ENCODE peak calls at places on chromosomes 6 and 20, in six cellular contexts. Z is testis, W is vagina, U is Peyer's patch, K is stomach, E is K562. M is an unnamed sample.

GRCh38 chr6:117440558-117441525 is 15.1 kb upstream of the ROS1 start:
- DNase-seq in Z (no peak), U (no peak), W (no peak), E (no peak), K (no peak), M (no peak)

GRCh38 chr6:99641270-99641669 is 34.6 kb downstream of the PRDM13 start:
- DNase-seq in K (no peak), W (no peak), Z (no peak), U (no peak), E (no peak), M (no peak)

GRCh38 chr6:166572370-166573261 is 13.9 kb downstream of the RAMACL start:
- DNase-seq in K (no peak), E (no peak), U (no peak), Z (no peak), W (no peak), M (no peak)

GRCh38 chr6:40504274-40504673 is 82.9 kb downstream of the LRFN2 start:
- DNase-seq in W (no peak), K (no peak), Z (no peak), U (no peak), E (no peak), M (no peak)

GRCh38 chr6:128713461-128713860 is 169.5 kb upstream of the LAMA2 start:
- DNase-seq in E (no peak), U (no peak), K (no peak), W (no peak), Z (no peak), M (no peak)

GRCh38 chr6:104956663-104957294 is at the start of gene LIN28B:
- DNase-seq in Z (no peak), U (no peak), E (peak; percentile 41), K (no peak), W (no peak), M (peak; percentile 71)

GRCh38 chr20:47768016-47768953 is 17.0 kb downstream of the SULF2 start:
- DNase-seq in E (no peak), U (no peak), K (peak; percentile 58), Z (peak; percentile 76), W (no peak), M (no peak)

GRCh38 chr6:108782231-108783041 is 65.8 kb upstream of the ARMC2 start:
- DNase-seq in E (peak; percentile 85), Z (peak; percentile 92), K (peak; percentile 91), U (peak; percentile 78), W (no peak), M (peak; percentile 80)

GRCh38 chr6:39377530-39377929 is 55.0 kb upstream of the KCNK16 start:
- DNase-seq in U (no peak), K (no peak), Z (peak; percentile 84), E (peak; percentile 44), W (no peak), M (no peak)

GRCh38 chr6:137766596-137767370 is 100.3 kb upstream of the TNFAIP3 start:
- DNase-seq in U (no peak), K (no peak), W (no peak), Z (no peak), E (no peak), M (peak; percentile 39)

GRCh38 chr20:59463541-59463940 is 140.8 kb upstream of the PHACTR3 start:
- DNase-seq in W (no peak), Z (no peak), E (no peak), K (no peak), U (no peak), M (no peak)

GRCh38 chr20:34283844-34284243 is 19.3 kb downstream of the AHCY start:
- DNase-seq in Z (no peak), U (no peak), W (no peak), E (no peak), K (no peak), M (no peak)

GRCh38 chr6:34157851-34158250 is 12.0 kb upstream of the GRM4 start:
- DNase-seq in K (no peak), W (no peak), U (no peak), E (no peak), Z (no peak), M (no peak)

GRCh38 chr6:112501705-112502104 is 154.6 kb downstream of the RFPL4B start:
- DNase-seq in U (no peak), Z (peak; percentile 14), E (no peak), W (no peak), K (no peak), M (no peak)

GRCh38 chr6:32153835-32154513 is at the start of gene PPT2:
- DNase-seq in W (no peak), E (peak; percentile 94), Z (peak; percentile 96), U (peak; percentile 73), K (peak; percentile 82), M (peak; percentile 89)
- TF ChIP-seq POLR2A in W (no peak), E (peak; percentile 82), Z (peak; percentile 17), U (peak; percentile 20), K (no peak), M (peak; percentile 85)

GRCh38 chr6:144055121-144055931 is 40.0 kb downstream of the SF3B5 start:
- DNase-seq in W (no peak), U (peak; percentile 47), E (no peak), Z (no peak), K (no peak), M (no peak)
- TF ChIP-seq POLR2A in W (no peak), U (no peak), E (no peak), Z (no peak), K (no peak), M (no peak)

GRCh38 chr20:36607586-36608387 is 2.2 kb downstream of the RAB5IF start:
- DNase-seq in Z (no peak), U (no peak), E (no peak), K (peak; percentile 34), W (no peak), M (peak; percentile 11)

GRCh38 chr20:36601546-36601945 is 4.0 kb upstream of the RAB5IF start:
- DNase-seq in W (no peak), K (no peak), E (no peak), U (no peak), Z (no peak), M (no peak)

GRCh38 chr20:36606171-36607116 is 865 bp downstream of the RAB5IF start:
- DNase-seq in W (no peak), K (peak; percentile 35), Z (no peak), E (peak; percentile 27), U (no peak), M (peak; percentile 67)

GRCh38 chr20:36604952-36605308 is 649 bp upstream of the RAB5IF start:
- DNase-seq in Z (peak; percentile 37), E (peak; percentile 24), K (peak; percentile 41), W (peak; percentile 90), U (peak; percentile 83), M (peak; percentile 71)

GRCh38 chr20:36605309-36606170 is at the start of gene RAB5IF:
- DNase-seq in W (peak; percentile 99), Z (peak; percentile 97), U (peak; percentile 97), E (peak; percentile 94), K (peak; percentile 100), M (peak; percentile 99)
- TF ChIP-seq POLR2A in W (no peak), Z (no peak), U (peak; percentile 97), E (peak; percentile 91), K (no peak), M (peak; percentile 92)

GRCh38 chr20:57407541-57407956 is 16.4 kb downstream of the RBM38 start:
- DNase-seq in W (no peak), K (no peak), E (no peak), U (no peak), Z (no peak), M (no peak)

GRCh38 chr20:57402206-57403125 is 11.3 kb downstream of the RBM38 start:
- DNase-seq in U (no peak), K (no peak), E (no peak), Z (no peak), W (no peak), M (no peak)

GRCh38 chr20:57405236-57406016 is 14.2 kb downstream of the RBM38 start:
- DNase-seq in Z (no peak), W (no peak), K (no peak), E (no peak), U (no peak), M (no peak)

GRCh38 chr20:57403216-57403615 is 12.0 kb downstream of the RBM38 start:
- DNase-seq in Z (no peak), E (no peak), W (no peak), U (no peak), K (no peak), M (no peak)

DNA sequence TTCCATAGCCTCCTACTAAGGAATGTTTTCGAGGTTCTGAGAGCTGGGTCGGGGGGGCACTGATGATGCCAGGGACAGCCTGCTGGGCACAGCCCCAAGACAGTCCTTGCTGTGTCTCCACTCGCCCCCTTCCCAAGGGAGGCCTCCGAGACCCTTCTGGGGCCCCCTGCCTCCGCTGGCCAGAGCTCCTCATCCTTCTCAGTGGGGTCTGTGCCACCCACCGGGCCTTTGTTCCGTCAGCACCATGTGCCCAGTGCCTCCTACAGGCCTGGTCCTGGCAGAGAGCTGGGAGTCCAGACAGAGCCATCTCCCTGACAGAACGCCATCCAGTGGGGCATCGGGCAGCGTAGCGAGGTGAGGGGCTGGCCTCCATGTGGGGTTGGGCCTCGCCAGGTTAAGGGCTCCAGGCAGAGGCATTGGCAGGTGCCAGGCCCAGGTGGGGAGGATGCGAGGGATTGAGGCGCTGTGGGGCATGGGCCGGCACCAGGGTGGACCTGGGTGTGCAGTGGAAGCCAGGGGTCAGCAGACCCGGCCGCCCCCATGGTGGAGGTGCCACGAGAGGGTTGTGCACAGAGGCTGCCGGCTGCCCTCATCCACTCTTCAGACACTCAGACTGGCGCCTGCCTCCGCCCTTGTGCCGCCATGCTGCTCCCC is 13.3 kb downstream of the RBM38 start:
- DNase-seq in K (no peak), Z (no peak), W (no peak), U (no peak), E (no peak), M (no peak)
- TF ChIP-seq POLR2A in K (no peak), Z (no peak), W (no peak), U (no peak), E (no peak), M (no peak)

M was measured in erythroblast.